ENCODE peak calls at places on chromosomes 2 and 18, in six cellular contexts. One of them, this sample, is unnamed.

GRCh38 chr18:10604178-10604577 is 78.4 kb downstream of the NAPG start:
- DNase-seq in AG09319: no peak
- DNase-seq in spleen: no peak
- DNase-seq in omental fat pad: no peak
- DNase-seq in breast epithelium: no peak
- DNase-seq in foreskin keratinocyte: no peak
- DNase-seq in this sample: no peak

GRCh38 chr18:36186461-36187137 is 698 bp upstream of the MOCOS start:
- DNase-seq in AG09319: no peak
- DNase-seq in spleen: peak; percentile 80
- DNase-seq in omental fat pad: no peak
- DNase-seq in breast epithelium: peak; percentile 59
- DNase-seq in foreskin keratinocyte: peak; percentile 6
- DNase-seq in this sample: no peak

GRCh38 chr2:235416816-235417499 is 76.9 kb upstream of the AGAP1 start:
- DNase-seq in AG09319: no peak
- DNase-seq in spleen: no peak
- DNase-seq in omental fat pad: no peak
- DNase-seq in breast epithelium: no peak
- DNase-seq in foreskin keratinocyte: no peak
- DNase-seq in this sample: no peak

GRCh38 chr2:227473019-227473461 is 1.1 kb downstream of the AGFG1 start:
- DNase-seq in AG09319: no peak
- DNase-seq in spleen: no peak
- DNase-seq in omental fat pad: no peak
- DNase-seq in breast epithelium: no peak
- DNase-seq in foreskin keratinocyte: no peak
- DNase-seq in this sample: no peak

GRCh38 chr18:68428026-68428425 is 286.9 kb downstream of the TMX3 start:
- DNase-seq in AG09319: peak; percentile 30
- DNase-seq in spleen: no peak
- DNase-seq in omental fat pad: no peak
- DNase-seq in breast epithelium: no peak
- DNase-seq in foreskin keratinocyte: peak; percentile 94
- DNase-seq in this sample: peak; percentile 59

GRCh38 chr2:23134726-23135125 is 250.3 kb upstream of the KLHL29 start:
- DNase-seq in AG09319: no peak
- DNase-seq in spleen: no peak
- DNase-seq in omental fat pad: no peak
- DNase-seq in breast epithelium: no peak
- DNase-seq in foreskin keratinocyte: no peak
- DNase-seq in this sample: no peak

GRCh38 chr2:36963106-36963505 is 3.2 kb downstream of the STRN start:
- DNase-seq in AG09319: no peak
- DNase-seq in spleen: no peak
- DNase-seq in omental fat pad: no peak
- DNase-seq in breast epithelium: no peak
- DNase-seq in foreskin keratinocyte: peak; percentile 64
- DNase-seq in this sample: no peak

GRCh38 chr2:26764078-26764887 is at the start of gene SLC35F6:
- DNase-seq in AG09319: peak; percentile 52
- DNase-seq in spleen: peak; percentile 96
- DNase-seq in omental fat pad: peak; percentile 51
- DNase-seq in breast epithelium: peak; percentile 75
- DNase-seq in foreskin keratinocyte: no peak
- DNase-seq in this sample: peak; percentile 80

GRCh38 chr2:74041726-74042125 is 57.0 kb downstream of the TET3 start:
- DNase-seq in AG09319: no peak
- DNase-seq in spleen: no peak
- DNase-seq in omental fat pad: no peak
- DNase-seq in breast epithelium: no peak
- DNase-seq in foreskin keratinocyte: no peak
- DNase-seq in this sample: no peak

GRCh38 chr2:111219285-111219684 is 98.6 kb downstream of the BCL2L11 start:
- DNase-seq in AG09319: no peak
- DNase-seq in spleen: no peak
- DNase-seq in omental fat pad: no peak
- DNase-seq in breast epithelium: no peak
- DNase-seq in foreskin keratinocyte: no peak
- DNase-seq in this sample: no peak
- TF ChIP-seq CTCF in AG09319: no peak
- TF ChIP-seq CTCF in spleen: no peak
- TF ChIP-seq CTCF in omental fat pad: no peak
- TF ChIP-seq CTCF in breast epithelium: no peak
- TF ChIP-seq CTCF in foreskin keratinocyte: no peak
- TF ChIP-seq CTCF in this sample: no peak

GRCh38 chr2:217887841-217888665 is 114.7 kb downstream of the TNS1 start:
- DNase-seq in AG09319: no peak
- DNase-seq in spleen: peak; percentile 83
- DNase-seq in omental fat pad: no peak
- DNase-seq in breast epithelium: no peak
- DNase-seq in foreskin keratinocyte: no peak
- DNase-seq in this sample: no peak
- TF ChIP-seq CTCF in AG09319: no peak
- TF ChIP-seq CTCF in spleen: no peak
- TF ChIP-seq CTCF in omental fat pad: no peak
- TF ChIP-seq CTCF in breast epithelium: no peak
- TF ChIP-seq CTCF in foreskin keratinocyte: no peak
- TF ChIP-seq CTCF in this sample: no peak

DNA sequence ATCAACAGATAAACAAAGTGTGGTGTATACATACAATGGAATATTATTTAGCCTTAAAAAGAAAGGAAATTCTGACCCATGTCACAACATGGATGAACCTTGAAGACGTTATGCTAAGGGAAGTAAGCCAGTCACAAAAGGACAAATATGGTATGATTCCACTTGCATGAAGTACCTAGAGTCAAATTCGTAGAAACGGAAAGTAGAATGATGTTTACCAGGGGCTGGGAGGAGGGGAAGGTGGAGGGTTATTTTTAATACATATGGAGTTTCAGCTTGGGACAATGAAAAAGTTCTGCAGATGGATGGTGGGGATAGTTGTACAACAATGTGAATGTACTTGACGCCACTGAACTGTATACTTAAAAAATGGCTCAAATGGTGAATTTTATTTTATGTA is 3.3 kb upstream of the DES start:
- DNase-seq in AG09319: no peak
- DNase-seq in spleen: no peak
- DNase-seq in omental fat pad: no peak
- DNase-seq in breast epithelium: no peak
- DNase-seq in foreskin keratinocyte: no peak
- DNase-seq in this sample: no peak
- TF ChIP-seq CTCF in AG09319: no peak
- TF ChIP-seq CTCF in spleen: no peak
- TF ChIP-seq CTCF in omental fat pad: no peak
- TF ChIP-seq CTCF in breast epithelium: no peak
- TF ChIP-seq CTCF in foreskin keratinocyte: no peak
- TF ChIP-seq CTCF in this sample: no peak

GRCh38 chr2:107380912-107381311 is 445.8 kb upstream of the RGPD4 start:
- DNase-seq in AG09319: no peak
- DNase-seq in spleen: no peak
- DNase-seq in omental fat pad: no peak
- DNase-seq in breast epithelium: no peak
- DNase-seq in foreskin keratinocyte: peak; percentile 9
- DNase-seq in this sample: no peak
- TF ChIP-seq CTCF in AG09319: no peak
- TF ChIP-seq CTCF in spleen: no peak
- TF ChIP-seq CTCF in omental fat pad: no peak
- TF ChIP-seq CTCF in breast epithelium: no peak
- TF ChIP-seq CTCF in foreskin keratinocyte: peak; percentile 42
- TF ChIP-seq CTCF in this sample: no peak

GRCh38 chr2:216283038-216283900 is 89.0 kb downstream of the MARCHF4 start:
- DNase-seq in AG09319: no peak
- DNase-seq in spleen: no peak
- DNase-seq in omental fat pad: no peak
- DNase-seq in breast epithelium: no peak
- DNase-seq in foreskin keratinocyte: no peak
- DNase-seq in this sample: no peak
- TF ChIP-seq CTCF in AG09319: peak; percentile 23
- TF ChIP-seq CTCF in spleen: no peak
- TF ChIP-seq CTCF in omental fat pad: no peak
- TF ChIP-seq CTCF in breast epithelium: no peak
- TF ChIP-seq CTCF in foreskin keratinocyte: peak; percentile 50
- TF ChIP-seq CTCF in this sample: no peak

DNA sequence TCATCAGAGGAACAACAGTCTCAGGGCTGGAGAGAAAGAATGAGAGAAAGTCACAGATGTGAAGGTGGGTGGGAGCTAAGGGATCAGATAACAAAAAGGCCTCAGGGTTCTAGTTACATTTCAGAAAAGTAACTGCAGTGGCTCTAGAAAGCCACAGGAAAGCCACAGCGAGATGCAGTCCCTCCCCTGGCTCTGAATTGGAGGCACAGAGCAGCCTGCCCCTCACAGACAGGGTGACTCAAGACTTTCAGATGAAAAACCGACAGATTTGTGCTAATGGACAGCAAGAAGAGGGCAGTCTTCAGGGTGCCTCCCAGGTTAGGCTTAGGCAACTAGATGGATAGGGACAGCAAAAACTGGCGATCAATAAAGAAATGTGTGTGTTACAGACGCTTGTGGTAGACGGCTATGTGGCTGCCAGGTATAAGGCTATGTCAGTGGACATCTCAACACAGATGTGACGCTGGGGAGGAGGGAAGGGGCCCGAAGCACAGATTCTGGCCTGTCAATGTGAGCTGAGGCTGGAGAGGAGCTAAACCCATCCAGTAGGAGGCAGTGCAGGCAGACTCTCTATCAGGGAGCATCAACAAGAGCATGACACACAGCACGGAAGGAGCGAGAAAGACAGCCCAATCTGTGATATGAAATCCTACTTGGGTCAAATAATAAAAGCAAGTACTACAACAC is 26.2 kb downstream of the UNC50 start:
- DNase-seq in AG09319: no peak
- DNase-seq in spleen: no peak
- DNase-seq in omental fat pad: no peak
- DNase-seq in breast epithelium: no peak
- DNase-seq in foreskin keratinocyte: peak; percentile 11
- DNase-seq in this sample: no peak
- TF ChIP-seq CTCF in AG09319: peak; percentile 20
- TF ChIP-seq CTCF in spleen: no peak
- TF ChIP-seq CTCF in omental fat pad: no peak
- TF ChIP-seq CTCF in breast epithelium: no peak
- TF ChIP-seq CTCF in foreskin keratinocyte: peak; percentile 51
- TF ChIP-seq CTCF in this sample: no peak

GRCh38 chr2:220574038-220574437 is 946.6 kb downstream of the SLC4A3 start:
- DNase-seq in AG09319: no peak
- DNase-seq in spleen: no peak
- DNase-seq in omental fat pad: no peak
- DNase-seq in breast epithelium: no peak
- DNase-seq in foreskin keratinocyte: no peak
- DNase-seq in this sample: no peak
- TF ChIP-seq CTCF in AG09319: no peak
- TF ChIP-seq CTCF in spleen: no peak
- TF ChIP-seq CTCF in omental fat pad: no peak
- TF ChIP-seq CTCF in breast epithelium: no peak
- TF ChIP-seq CTCF in foreskin keratinocyte: no peak
- TF ChIP-seq CTCF in this sample: no peak

GRCh38 chr2:176147215-176147789 is 4.0 kb upstream of the HOXD4 start:
- DNase-seq in AG09319: no peak
- DNase-seq in spleen: peak; percentile 41
- DNase-seq in omental fat pad: no peak
- DNase-seq in breast epithelium: no peak
- DNase-seq in foreskin keratinocyte: no peak
- DNase-seq in this sample: no peak
- TF ChIP-seq CTCF in AG09319: no peak
- TF ChIP-seq CTCF in spleen: no peak
- TF ChIP-seq CTCF in omental fat pad: no peak
- TF ChIP-seq CTCF in breast epithelium: no peak
- TF ChIP-seq CTCF in foreskin keratinocyte: no peak
- TF ChIP-seq CTCF in this sample: no peak

This sample was measured in dorsolateral prefrontal cortex.